ENCODE peak calls at places on chromosomes 1 and 21, in eight cellular contexts. J, C, F, V, N, K, S and D are unnamed samples.

GRCh38 chr1:234270103-234270502 is 103.2 kb upstream of the COA6 start:
- DNase-seq in J (no peak), C (no peak), F (no peak), V (no peak), N (no peak), K (no peak), S (no peak), D (no peak)

GRCh38 chr1:67059331-67059730 is 5.4 kb upstream of the SLC35D1 start:
- DNase-seq in J (no peak), C (no peak), F (no peak), V (no peak), N (no peak), K (no peak), S (no peak), D (no peak)

GRCh38 chr1:192476802-192477298 is 98.7 kb upstream of the RGS1 start:
- DNase-seq in J (no peak), C (no peak), F (no peak), V (peak; percentile 31), N (no peak), K (no peak), S (peak; percentile 31), D (no peak)

GRCh38 chr21:25234857-25235801 is 372.2 kb downstream of the MRPL39 start:
- DNase-seq in J (no peak), C (no peak), F (no peak), V (no peak), N (no peak), K (no peak), S (no peak), D (no peak)

GRCh38 chr1:53091841-53092645 is 30.0 kb downstream of the PODN start:
- DNase-seq in J (no peak), C (peak; percentile 82), F (no peak), V (no peak), N (no peak), K (no peak), S (peak; percentile 80), D (no peak)

GRCh38 chr1:44631647-44632510 is 42.4 kb downstream of the TMEM53 start:
- DNase-seq in J (peak; percentile 96), C (peak; percentile 91), F (peak; percentile 88), V (peak; percentile 91), N (peak; percentile 92), K (peak; percentile 89), S (peak; percentile 93), D (peak; percentile 82)

GRCh38 chr21:43937898-43938309 is 72.9 kb downstream of the AGPAT3 start:
- DNase-seq in J (no peak), C (no peak), F (no peak), V (no peak), N (no peak), K (no peak), S (no peak), D (no peak)

GRCh38 chr1:61993331-61993961 is 201.2 kb upstream of the L1TD1 start:
- DNase-seq in J (no peak), C (no peak), F (no peak), V (no peak), N (peak; percentile 24), K (no peak), S (no peak), D (peak; percentile 83)

GRCh38 chr1:19338323-19338762 is 26.2 kb downstream of the SLC66A1 start:
- DNase-seq in J (peak; percentile 44), C (peak; percentile 67), F (no peak), V (no peak), N (peak; percentile 59), K (no peak), S (no peak), D (no peak)

GRCh38 chr1:115280073-115280472 is 58.0 kb downstream of the NGF start:
- DNase-seq in J (no peak), C (no peak), F (no peak), V (no peak), N (no peak), K (peak; percentile 83), S (no peak), D (no peak)

GRCh38 chr1:193417420-193417819 is 231.0 kb upstream of the B3GALT2 start:
- DNase-seq in J (no peak), C (no peak), F (peak; percentile 48), V (no peak), N (no peak), K (peak; percentile 15), S (no peak), D (no peak)

GRCh38 chr1:53575948-53576305 is 116.7 kb downstream of the DMRTB1 start:
- DNase-seq in J (no peak), C (no peak), F (no peak), V (no peak), N (no peak), K (no peak), S (no peak), D (no peak)

GRCh38 chr1:113390871-113391642 is 742 bp downstream of the MAGI3 start:
- DNase-seq in J (peak; percentile 45), C (peak; percentile 76), F (peak; percentile 39), V (peak; percentile 41), N (peak; percentile 36), K (peak; percentile 43), S (peak; percentile 48), D (peak; percentile 58)

GRCh38 chr1:43446881-43447835 is 6.6 kb downstream of the HYI start:
- DNase-seq in J (no peak), C (no peak), F (no peak), V (peak; percentile 16), N (no peak), K (peak; percentile 11), S (no peak), D (peak; percentile 23)

GRCh38 chr1:151915066-151915686 is 5.9 kb upstream of the THEM4 start:
- DNase-seq in J (no peak), C (no peak), F (no peak), V (no peak), N (no peak), K (no peak), S (no peak), D (no peak)

GRCh38 chr1:19390901-19391595 is 78.9 kb downstream of the SLC66A1 start:
- DNase-seq in J (peak; percentile 62), C (peak; percentile 44), F (peak; percentile 70), V (peak; percentile 66), N (peak; percentile 57), K (peak; percentile 73), S (peak; percentile 49), D (no peak)

GRCh38 chr1:94909486-94909885 is 17.4 kb downstream of the CNN3 start:
- DNase-seq in J (no peak), C (no peak), F (no peak), V (no peak), N (no peak), K (no peak), S (no peak), D (no peak)

GRCh38 chr1:235867903-235868469 is 1.3 kb upstream of the LYST start:
- DNase-seq in J (no peak), C (no peak), F (peak; percentile 76), V (no peak), N (no peak), K (no peak), S (no peak), D (no peak)

GRCh38 chr1:100606438-100606837 is 68.5 kb downstream of the GPR88 start:
- DNase-seq in J (no peak), C (peak; percentile 53), F (no peak), V (peak; percentile 41), N (no peak), K (peak; percentile 27), S (peak; percentile 24), D (no peak)

GRCh38 chr21:33820371-33820770 is 95.2 kb downstream of the ATP5PO start:
- DNase-seq in J (no peak), C (no peak), F (no peak), V (no peak), N (no peak), K (no peak), S (no peak), D (no peak)

DNA sequence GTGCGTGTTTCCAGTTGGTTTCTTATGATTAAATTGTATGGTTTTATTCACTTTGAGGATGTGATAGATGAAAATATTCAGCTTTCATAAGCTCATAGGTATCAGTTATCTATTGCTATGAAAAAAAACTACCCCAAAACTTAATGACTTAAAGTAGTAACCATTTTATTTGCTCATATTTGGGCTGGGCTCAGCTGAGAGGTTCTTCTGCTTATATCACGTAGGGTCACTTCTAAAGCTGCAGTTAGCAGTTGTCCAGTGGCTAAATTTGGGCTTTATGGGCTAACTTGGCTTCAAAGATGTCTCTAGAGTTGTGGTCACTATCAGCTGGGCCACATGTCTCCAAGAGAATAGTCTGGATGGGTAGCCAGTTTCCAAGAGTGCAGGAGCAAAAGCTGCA is 206.4 kb upstream of the LYPLAL1 start:
- DNase-seq in J (no peak), C (no peak), F (no peak), V (no peak), N (no peak), K (no peak), S (no peak), D (no peak)
- H3K27ac ChIP-seq in J (no peak overlapping the region), C (no peak overlapping the region), F (no peak overlapping the region), V (no peak overlapping the region), N (no peak overlapping the region), K (no peak overlapping the region), S (no peak overlapping the region), D (no peak overlapping the region)

GRCh38 chr1:185813401-185813979 is 79.3 kb downstream of the HMCN1 start:
- DNase-seq in J (peak; percentile 13), C (no peak), F (no peak), V (no peak), N (no peak), K (no peak), S (no peak), D (no peak)
- TF ChIP-seq CTCF in J (peak; percentile 44), C (peak; percentile 34), F (no peak), V (peak; percentile 42), N (peak; percentile 12), K (peak; percentile 13), S (peak; percentile 67), D (peak; percentile 83)

DNA sequence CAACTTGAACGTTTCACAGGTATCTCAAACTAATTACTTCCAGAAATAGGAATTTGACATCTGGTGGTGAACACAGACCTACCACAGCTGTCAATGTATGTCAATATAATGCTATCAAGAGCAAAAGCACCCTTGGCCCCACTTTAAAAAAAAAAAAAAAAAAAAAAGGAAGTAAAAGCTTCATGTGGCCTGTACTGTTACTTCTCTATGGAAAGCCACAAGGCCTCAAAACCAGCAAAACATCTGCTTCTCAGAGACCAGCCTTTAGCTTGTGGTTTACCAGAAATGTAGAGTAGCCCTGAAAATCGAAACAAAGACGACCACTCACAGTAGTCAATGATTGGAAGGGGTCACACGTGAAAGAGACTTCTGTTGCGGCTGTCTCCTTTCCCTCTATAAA is 109.6 kb downstream of the SLC45A1 start:
- DNase-seq in J (no peak), C (no peak), F (peak; percentile 29), V (no peak), N (no peak), K (no peak), S (no peak), D (no peak)
- H3K4me1 ChIP-seq in J (peaks cover 17% of the 10 kb centered on the region), C (peaks cover 23% of the 10 kb centered on the region), F (peaks cover 70% of the 10 kb centered on the region), V (peaks cover 21% of the 10 kb centered on the region), N (peaks cover 8% of the 10 kb centered on the region), K (peaks cover 14% of the 10 kb centered on the region), S (peaks cover 85% of the 10 kb centered on the region), D (peaks cover 5% of the 10 kb centered on the region)

DNA sequence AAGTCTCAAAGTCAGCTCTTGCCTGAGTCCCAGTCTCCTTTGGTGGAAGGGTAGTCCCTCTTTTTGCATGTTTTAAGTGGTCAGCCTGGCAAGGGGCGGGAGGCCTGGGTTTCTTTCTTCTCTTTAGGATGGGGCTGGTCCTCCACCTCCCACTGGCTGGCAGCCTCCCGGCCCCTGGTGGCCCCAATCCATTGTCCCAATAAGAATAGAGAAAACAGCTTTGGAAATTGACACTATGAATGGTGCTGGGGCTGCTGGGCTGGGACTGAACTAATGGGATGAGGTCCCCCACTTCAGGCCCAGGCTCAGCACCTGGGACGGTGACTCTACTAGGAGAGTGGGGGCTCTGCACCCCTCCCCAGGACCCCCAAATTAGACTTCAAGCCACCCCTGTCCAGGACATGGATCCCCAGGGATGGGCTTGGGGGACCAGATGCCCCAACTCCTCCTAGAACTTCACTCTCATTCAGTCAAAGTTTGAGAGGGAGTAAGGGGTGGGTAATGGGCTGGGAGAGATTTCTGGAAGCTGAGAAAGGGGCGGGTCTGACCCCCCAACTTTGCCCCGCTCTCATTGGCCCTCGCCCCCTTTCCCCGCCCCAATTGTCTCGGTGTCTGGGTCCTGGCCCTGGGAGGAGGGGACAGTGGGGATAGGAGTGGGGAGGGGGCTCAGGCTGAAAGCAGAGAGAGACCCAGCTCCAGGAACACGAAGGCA is 18.2 kb downstream of the SLC27A3 start:
- DNase-seq in J (no peak), C (no peak), F (no peak), V (peak; percentile 19), N (no peak), K (no peak), S (no peak), D (peak; percentile 13)
- H3K27ac ChIP-seq in J (no peak overlapping the region), C (no peak overlapping the region), F (no peak overlapping the region), V (no peak overlapping the region), N (no peak overlapping the region), K (no peak overlapping the region), S (no peak overlapping the region), D (no peak overlapping the region)